ENCODE peak calls at places on chromosomes 3 and 15, in eight cellular contexts. One of them, this sample, is unnamed.

GRCh38 chr3:134332344-134332743 is 41.9 kb downstream of the AMOTL2 start:
- DNase-seq in KBM-7: no peak
- DNase-seq in Right ventricle myocardium superior: no peak
- DNase-seq in M059J: no peak
- DNase-seq in cardiac fibroblast: no peak
- DNase-seq in ovary: no peak
- DNase-seq in RWPE2: no peak
- DNase-seq in iPS-NIHi11: no peak
- DNase-seq in this sample: peak

GRCh38 chr3:45021524-45021923 is 4.6 kb upstream of the CLEC3B start:
- DNase-seq in KBM-7: no peak
- DNase-seq in Right ventricle myocardium superior: peak
- DNase-seq in M059J: no peak
- DNase-seq in cardiac fibroblast: peak
- DNase-seq in ovary: no peak
- DNase-seq in RWPE2: no peak
- DNase-seq in iPS-NIHi11: no peak
- DNase-seq in this sample: no peak

GRCh38 chr3:196463804-196464203 is 31.6 kb upstream of the UBXN7 start:
- DNase-seq in KBM-7: no peak
- DNase-seq in Right ventricle myocardium superior: no peak
- DNase-seq in M059J: no peak
- DNase-seq in cardiac fibroblast: no peak
- DNase-seq in ovary: no peak
- DNase-seq in RWPE2: no peak
- DNase-seq in iPS-NIHi11: no peak
- DNase-seq in this sample: no peak

GRCh38 chr3:129934234-129935123 is 40.0 kb upstream of the TRH start:
- DNase-seq in KBM-7: peak
- DNase-seq in Right ventricle myocardium superior: peak
- DNase-seq in M059J: peak
- DNase-seq in cardiac fibroblast: peak
- DNase-seq in ovary: peak
- DNase-seq in RWPE2: no peak
- DNase-seq in iPS-NIHi11: peak
- DNase-seq in this sample: no peak

GRCh38 chr3:170033489-170033888 is 4.3 kb upstream of the GPR160 start:
- DNase-seq in KBM-7: peak
- DNase-seq in Right ventricle myocardium superior: no peak
- DNase-seq in M059J: no peak
- DNase-seq in cardiac fibroblast: no peak
- DNase-seq in ovary: no peak
- DNase-seq in RWPE2: no peak
- DNase-seq in iPS-NIHi11: no peak
- DNase-seq in this sample: no peak

GRCh38 chr3:20583648-20584047 is 397.6 kb upstream of the SGO1 start:
- DNase-seq in KBM-7: no peak
- DNase-seq in Right ventricle myocardium superior: no peak
- DNase-seq in M059J: no peak
- DNase-seq in cardiac fibroblast: no peak
- DNase-seq in ovary: no peak
- DNase-seq in RWPE2: no peak
- DNase-seq in iPS-NIHi11: no peak
- DNase-seq in this sample: no peak

GRCh38 chr15:48300038-48300437 is 31.2 kb upstream of the DUT start:
- DNase-seq in KBM-7: no peak
- DNase-seq in Right ventricle myocardium superior: no peak
- DNase-seq in M059J: no peak
- DNase-seq in cardiac fibroblast: no peak
- DNase-seq in ovary: no peak
- DNase-seq in RWPE2: no peak
- DNase-seq in iPS-NIHi11: no peak
- DNase-seq in this sample: no peak

GRCh38 chr3:42900226-42900625 is 5.7 kb upstream of the ZNF662 start:
- DNase-seq in KBM-7: no peak
- DNase-seq in Right ventricle myocardium superior: no peak
- DNase-seq in M059J: no peak
- DNase-seq in cardiac fibroblast: no peak
- DNase-seq in ovary: no peak
- DNase-seq in RWPE2: no peak
- DNase-seq in iPS-NIHi11: no peak
- DNase-seq in this sample: no peak

GRCh38 chr3:4825572-4826236 is 153.5 kb upstream of the BHLHE40 start:
- DNase-seq in KBM-7: peak
- DNase-seq in Right ventricle myocardium superior: peak
- DNase-seq in M059J: no peak
- DNase-seq in cardiac fibroblast: no peak
- DNase-seq in ovary: no peak
- DNase-seq in RWPE2: no peak
- DNase-seq in iPS-NIHi11: no peak
- DNase-seq in this sample: no peak

GRCh38 chr3:149234671-149235245 is 13.1 kb upstream of the CP start:
- DNase-seq in KBM-7: no peak
- DNase-seq in Right ventricle myocardium superior: no peak
- DNase-seq in M059J: no peak
- DNase-seq in cardiac fibroblast: no peak
- DNase-seq in ovary: no peak
- DNase-seq in RWPE2: no peak
- DNase-seq in iPS-NIHi11: no peak
- DNase-seq in this sample: no peak

GRCh38 chr15:96304839-96305238 is 25.7 kb upstream of the NR2F2 start:
- DNase-seq in KBM-7: no peak
- DNase-seq in Right ventricle myocardium superior: no peak
- DNase-seq in M059J: no peak
- DNase-seq in cardiac fibroblast: no peak
- DNase-seq in ovary: no peak
- DNase-seq in RWPE2: no peak
- DNase-seq in iPS-NIHi11: no peak
- DNase-seq in this sample: no peak

GRCh38 chr15:66615175-66615495 is 49.3 kb upstream of the LCTL start:
- DNase-seq in KBM-7: peak
- DNase-seq in Right ventricle myocardium superior: no peak
- DNase-seq in M059J: no peak
- DNase-seq in cardiac fibroblast: no peak
- DNase-seq in ovary: no peak
- DNase-seq in RWPE2: no peak
- DNase-seq in iPS-NIHi11: no peak
- DNase-seq in this sample: no peak

GRCh38 chr3:112512320-112512719 is 13.0 kb upstream of the BTLA start:
- DNase-seq in KBM-7: no peak
- DNase-seq in Right ventricle myocardium superior: no peak
- DNase-seq in M059J: peak
- DNase-seq in cardiac fibroblast: no peak
- DNase-seq in ovary: no peak
- DNase-seq in RWPE2: no peak
- DNase-seq in iPS-NIHi11: no peak
- DNase-seq in this sample: no peak

GRCh38 chr3:137854498-137855285 is 90.6 kb downstream of the SOX14 start:
- DNase-seq in KBM-7: no peak
- DNase-seq in Right ventricle myocardium superior: no peak
- DNase-seq in M059J: no peak
- DNase-seq in cardiac fibroblast: no peak
- DNase-seq in ovary: no peak
- DNase-seq in RWPE2: no peak
- DNase-seq in iPS-NIHi11: peak
- DNase-seq in this sample: no peak

GRCh38 chr15:94745371-94745770 is 514.0 kb downstream of the MCTP2 start:
- DNase-seq in KBM-7: no peak
- DNase-seq in Right ventricle myocardium superior: no peak
- DNase-seq in M059J: no peak
- DNase-seq in cardiac fibroblast: no peak
- DNase-seq in ovary: no peak
- DNase-seq in RWPE2: no peak
- DNase-seq in iPS-NIHi11: no peak
- DNase-seq in this sample: no peak

GRCh38 chr15:76844096-76844495 is 61.0 kb downstream of the SCAPER start:
- DNase-seq in KBM-7: no peak
- DNase-seq in Right ventricle myocardium superior: no peak
- DNase-seq in M059J: peak
- DNase-seq in cardiac fibroblast: peak
- DNase-seq in ovary: no peak
- DNase-seq in RWPE2: no peak
- DNase-seq in iPS-NIHi11: no peak
- DNase-seq in this sample: no peak

GRCh38 chr15:58994906-58995453 is 7.5 kb downstream of the RNF111 start:
- DNase-seq in KBM-7: no peak
- DNase-seq in Right ventricle myocardium superior: no peak
- DNase-seq in M059J: no peak
- DNase-seq in cardiac fibroblast: no peak
- DNase-seq in ovary: no peak
- DNase-seq in RWPE2: no peak
- DNase-seq in iPS-NIHi11: no peak
- DNase-seq in this sample: no peak

GRCh38 chr3:50352762-50353161 is 2.1 kb downstream of the CYB561D2 start:
- DNase-seq in KBM-7: no peak
- DNase-seq in Right ventricle myocardium superior: no peak
- DNase-seq in M059J: peak
- DNase-seq in cardiac fibroblast: no peak
- DNase-seq in ovary: no peak
- DNase-seq in RWPE2: no peak
- DNase-seq in iPS-NIHi11: no peak
- DNase-seq in this sample: no peak

GRCh38 chr3:60708191-60708975 is 542.9 kb downstream of the FHIT start:
- DNase-seq in KBM-7: no peak
- DNase-seq in Right ventricle myocardium superior: no peak
- DNase-seq in M059J: peak
- DNase-seq in cardiac fibroblast: peak
- DNase-seq in ovary: no peak
- DNase-seq in RWPE2: no peak
- DNase-seq in iPS-NIHi11: peak
- DNase-seq in this sample: no peak

GRCh38 chr3:12663311-12663935 is 494 bp downstream of the RAF1 start:
- DNase-seq in KBM-7: no peak
- DNase-seq in Right ventricle myocardium superior: peak
- DNase-seq in M059J: peak
- DNase-seq in cardiac fibroblast: no peak
- DNase-seq in ovary: peak
- DNase-seq in RWPE2: no peak
- DNase-seq in iPS-NIHi11: peak
- DNase-seq in this sample: no peak

GRCh38 chr3:99846472-99846871 is 28.8 kb downstream of the CMSS1 start:
- DNase-seq in KBM-7: no peak
- DNase-seq in Right ventricle myocardium superior: no peak
- DNase-seq in M059J: peak
- DNase-seq in cardiac fibroblast: peak
- DNase-seq in ovary: no peak
- DNase-seq in RWPE2: no peak
- DNase-seq in iPS-NIHi11: no peak
- DNase-seq in this sample: no peak

GRCh38 chr3:197381371-197381770 is 83.0 kb upstream of the DLG1 start:
- DNase-seq in KBM-7: no peak
- DNase-seq in Right ventricle myocardium superior: no peak
- DNase-seq in M059J: no peak
- DNase-seq in cardiac fibroblast: no peak
- DNase-seq in ovary: no peak
- DNase-seq in RWPE2: no peak
- DNase-seq in iPS-NIHi11: peak
- DNase-seq in this sample: no peak

GRCh38 chr3:42975456-42975855 is 3.7 kb upstream of the GASK1A start:
- DNase-seq in KBM-7: no peak
- DNase-seq in Right ventricle myocardium superior: no peak
- DNase-seq in M059J: no peak
- DNase-seq in cardiac fibroblast: no peak
- DNase-seq in ovary: no peak
- DNase-seq in RWPE2: no peak
- DNase-seq in iPS-NIHi11: no peak
- DNase-seq in this sample: no peak